ENCODE peak calls at places on chromosomes 11 and 22, in six cellular contexts. Y is iPS DF 6.9, L is mammary epithelial cell, T is GM23248, K is cardiac muscle cell, Z is tibial artery. P is an unnamed sample. For H3K36me3 and H3K9me3, the result is how much of the 10 kb centered on the place peaks cover.

GRCh38 chr11:2802389-2803185 is 83.0 kb downstream of the CDKN1C start:
- DNase-seq in Y (no peak), L (no peak), T (no peak), K (no peak), Z (peak), P (no peak)

GRCh38 chr11:79043726-79044125 is 397.1 kb downstream of the TENM4 start:
- DNase-seq in Y (no peak), L (no peak), T (no peak), K (no peak), Z (no peak), P (no peak)

GRCh38 chr11:31927982-31928381 is 116.9 kb upstream of the PAX6 start:
- DNase-seq in Y (no peak), L (no peak), T (no peak), K (no peak), Z (no peak), P (no peak)

GRCh38 chr22:20231499-20232236 is 36.5 kb downstream of the RTN4R start:
- DNase-seq in Y (no peak), L (no peak), T (no peak), K (no peak), Z (no peak), P (no peak)

GRCh38 chr22:36391648-36392047 is 3.9 kb upstream of the MYH9 start:
- DNase-seq in Y (no peak), L (no peak), T (no peak), K (no peak), Z (no peak), P (no peak)

GRCh38 chr22:39227542-39228272 is 17.1 kb downstream of the PDGFB start:
- DNase-seq in Y (no peak), L (no peak), T (no peak), K (no peak), Z (no peak), P (no peak)

GRCh38 chr22:37176464-37177061 is 11.5 kb downstream of the C1QTNF6 start:
- DNase-seq in Y (no peak), L (no peak), T (peak), K (no peak), Z (peak), P (no peak)

GRCh38 chr11:120336641-120337132 is 474 bp downstream of the ARHGEF12 start:
- DNase-seq in Y (no peak), L (no peak), T (peak), K (no peak), Z (no peak), P (no peak)

GRCh38 chr11:116177521-116178220 is 595.1 kb downstream of the BUD13 start:
- DNase-seq in Y (no peak), L (no peak), T (no peak), K (no peak), Z (no peak), P (no peak)

GRCh38 chr11:116180806-116181600 is 591.8 kb downstream of the BUD13 start:
- DNase-seq in Y (no peak), L (no peak), T (no peak), K (no peak), Z (no peak), P (no peak)

GRCh38 chr11:116182356-116182966 is 590.3 kb downstream of the BUD13 start:
- DNase-seq in Y (no peak), L (no peak), T (no peak), K (no peak), Z (no peak), P (no peak)

GRCh38 chr11:116176484-116177005 is 596.2 kb downstream of the BUD13 start:
- DNase-seq in Y (no peak), L (no peak), T (no peak), K (no peak), Z (no peak), P (no peak)

GRCh38 chr11:116179346-116179850 is 593.4 kb downstream of the BUD13 start:
- DNase-seq in Y (no peak), L (no peak), T (no peak), K (no peak), Z (no peak), P (no peak)
- H3K36me3 ChIP-seq in Y (under half), L (under half), T (under half), K (under half), Z (under half), P (under half)

GRCh38 chr22:47449508-47450270 is 687.2 kb downstream of the TBC1D22A start:
- DNase-seq in Y (no peak), L (no peak), T (no peak), K (no peak), Z (no peak), P (no peak)
- H3K9me3 ChIP-seq in Y (under half), L (under half), T (under half), K (under half), Z (under half), P (under half)

DNA sequence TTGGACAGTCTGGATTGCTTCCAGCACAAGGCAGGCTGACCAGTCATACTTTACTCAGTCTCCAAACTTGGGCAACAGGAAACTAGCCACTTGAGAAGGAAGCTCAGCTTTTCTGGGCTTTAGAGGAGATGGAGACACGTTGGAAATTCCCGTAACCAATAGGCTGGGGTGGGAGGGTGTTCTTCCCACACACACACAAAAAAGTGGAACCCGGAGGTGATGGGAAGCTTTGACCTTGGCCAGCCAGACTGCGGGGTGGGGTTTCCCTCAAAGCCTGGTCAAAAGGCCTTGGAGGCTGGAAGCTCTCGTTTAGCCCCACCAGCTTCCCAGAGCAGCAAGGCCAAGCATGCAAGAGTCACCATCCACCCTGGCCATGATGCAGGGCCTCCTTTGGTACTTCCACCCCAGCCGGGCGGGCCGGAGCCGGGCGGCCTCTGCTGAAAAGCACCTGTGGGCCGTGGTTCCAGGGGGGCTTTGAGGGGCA is 126.2 kb downstream of the BCR start:
- DNase-seq in Y (no peak), L (peak), T (peak), K (no peak), Z (peak), P (no peak)
- H3K36me3 ChIP-seq in Y (under half), L (under half), T (under half), K (under half), Z (under half), P (under half)

GRCh38 chr11:133985981-133986380 is 29.2 kb upstream of the IGSF9B start:
- DNase-seq in Y (no peak), L (no peak), T (no peak), K (no peak), Z (no peak), P (no peak)

GRCh38 chr11:133988686-133989410 is 32.1 kb upstream of the IGSF9B start:
- DNase-seq in Y (no peak), L (no peak), T (no peak), K (no peak), Z (no peak), P (no peak)

GRCh38 chr11:133984828-133985227 is 28.1 kb upstream of the IGSF9B start:
- DNase-seq in Y (no peak), L (no peak), T (no peak), K (no peak), Z (no peak), P (no peak)

GRCh38 chr11:133987221-133987620 is 30.5 kb upstream of the IGSF9B start:
- DNase-seq in Y (no peak), L (no peak), T (no peak), K (no peak), Z (no peak), P (no peak)

GRCh38 chr11:133986545-133986944 is 29.8 kb upstream of the IGSF9B start:
- DNase-seq in Y (no peak), L (no peak), T (no peak), K (no peak), Z (no peak), P (no peak)
- H3K9me3 ChIP-seq in Y (under half), L (under half), T (under half), K (under half), Z (under half), P (under half)

GRCh38 chr11:43315966-43316365 is 4.2 kb downstream of the API5 start:
- DNase-seq in Y (no peak), L (no peak), T (no peak), K (no peak), Z (no peak), P (no peak)

GRCh38 chr11:43311791-43312607 is at the start of gene API5:
- DNase-seq in Y (peak), L (peak), T (peak), K (peak), Z (peak), P (peak)

DNA sequence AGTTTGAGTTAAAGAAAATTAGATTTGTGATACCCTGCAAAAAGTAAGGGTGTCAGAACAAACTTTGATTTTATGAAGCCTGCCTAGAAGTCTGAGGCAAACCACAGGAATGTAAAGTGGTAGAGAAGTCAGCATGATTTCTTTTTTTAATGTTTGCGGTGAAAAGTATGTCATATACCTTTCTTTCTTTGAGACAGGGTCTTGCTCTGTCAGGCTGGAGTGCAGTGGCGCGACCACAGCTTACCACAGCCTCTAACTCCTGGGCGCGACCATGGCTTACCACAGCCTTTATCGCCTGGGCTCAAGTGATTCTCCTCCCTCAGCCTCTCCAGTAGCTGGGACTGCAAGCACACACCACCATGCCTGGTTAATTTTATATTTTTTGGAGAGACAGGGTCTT is 4.7 kb downstream of the API5 start:
- DNase-seq in Y (no peak), L (peak), T (peak), K (no peak), Z (no peak), P (no peak)
- H3K36me3 ChIP-seq in Y (under half), L (under half), T (under half), K (under half), Z (under half), P (under half)

GRCh38 chr11:127710831-127711230 is 710.3 kb upstream of the KIRREL3 start:
- DNase-seq in Y (no peak), L (no peak), T (no peak), K (no peak), Z (no peak), P (no peak)

GRCh38 chr11:127713226-127713625 is 712.7 kb upstream of the KIRREL3 start:
- DNase-seq in Y (no peak), L (no peak), T (no peak), K (no peak), Z (no peak), P (no peak)

GRCh38 chr11:127711748-127712147 is 711.2 kb upstream of the KIRREL3 start:
- DNase-seq in Y (no peak), L (no peak), T (no peak), K (no peak), Z (no peak), P (no peak)
- H3K9me3 ChIP-seq in Y (under half), L (under half), T (under half), K (under half), Z (under half), P (under half)

GRCh38 chr11:58919561-58919960 is 19.7 kb upstream of the GLYATL1 start:
- DNase-seq in Y (no peak), L (no peak), T (peak), K (no peak), Z (no peak), P (no peak)
- H3K36me3 ChIP-seq in Y (under half), L (under half), T (under half), K (under half), Z (under half), P (under half)

GRCh38 chr22:34702279-34702678 is 363.7 kb upstream of the ISX start:
- DNase-seq in Y (no peak), L (no peak), T (no peak), K (no peak), Z (no peak), P (no peak)
- H3K9me3 ChIP-seq in Y (under half), L (under half), T (under half), K (under half), Z (under half), P (under half)

DNA sequence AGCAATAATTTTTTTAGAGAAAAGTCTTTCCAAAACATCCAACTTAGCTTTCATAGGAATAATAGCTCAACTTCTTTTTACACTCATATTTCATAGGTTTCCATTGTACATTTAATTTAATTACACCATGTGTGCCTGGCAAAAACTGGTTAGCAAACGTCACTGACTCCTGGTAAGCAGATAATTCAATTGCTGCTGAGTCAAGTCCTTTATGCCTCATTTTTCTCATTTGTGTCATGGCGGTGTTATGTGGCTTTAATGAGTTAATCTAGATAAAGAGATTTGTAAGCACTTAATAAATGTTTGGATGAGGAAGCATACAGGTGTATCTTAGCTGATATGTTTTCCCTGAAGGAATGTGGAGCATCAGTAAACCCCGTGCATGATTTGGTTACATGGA is 41.2 kb upstream of the PAK1 start:
- DNase-seq in Y (no peak), L (no peak), T (no peak), K (no peak), Z (no peak), P (no peak)
- H3K36me3 ChIP-seq in Y (under half), L (under half), T (under half), K (under half), Z (under half), P (under half)

DNA sequence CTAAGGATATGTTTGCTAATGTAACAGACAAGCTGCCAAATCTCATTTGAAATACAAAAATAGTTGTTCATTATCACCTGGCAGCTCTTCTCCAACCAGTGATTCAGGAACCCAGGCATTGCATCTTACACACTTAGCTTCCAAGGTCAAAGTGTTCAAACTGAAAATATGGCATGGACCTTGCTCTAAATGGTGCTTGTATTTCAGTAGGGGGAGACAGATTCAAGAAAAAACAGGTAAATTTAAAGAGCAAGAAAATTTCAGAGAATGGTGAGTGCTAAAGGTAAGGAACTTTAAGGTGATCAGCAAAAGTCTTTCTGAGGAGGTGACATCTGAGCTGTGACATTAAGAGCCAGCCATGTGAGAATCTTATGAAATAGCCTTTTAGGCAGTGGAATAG is 82.8 kb upstream of the E2F8 start:
- DNase-seq in Y (no peak), L (no peak), T (no peak), K (no peak), Z (no peak), P (no peak)
- H3K9me3 ChIP-seq in Y (under half), L (under half), T (under half), K (under half), Z (under half), P (under half)

P was measured in effector memory CD4-positive, alpha-beta T cell.